ENCODE peak calls at places on chromosomes 5 and 9, in four cellular contexts. One of them, this sample, is unnamed.

GRCh38 chr5:161305601-161306000 is 240.9 kb downstream of the GABRB2 start:
- DNase-seq in H1: no peak
- DNase-seq in K562: no peak
- DNase-seq in HepG2: no peak
- DNase-seq in this sample: no peak

GRCh38 chr5:122965111-122965510 is 71.4 kb downstream of the PPIC start:
- DNase-seq in HepG2: no peak
- DNase-seq in H1: no peak
- DNase-seq in K562: no peak
- DNase-seq in this sample: no peak

GRCh38 chr5:43042176-43042625 is 2.1 kb upstream of the ANXA2R start:
- DNase-seq in K562: no peak
- DNase-seq in HepG2: peak
- DNase-seq in H1: no peak
- DNase-seq in this sample: peak

GRCh38 chr9:121962421-121962820 is 130.7 kb downstream of the TTLL11 start:
- DNase-seq in K562: no peak
- DNase-seq in H1: no peak
- DNase-seq in HepG2: no peak
- DNase-seq in this sample: no peak

GRCh38 chr5:95620030-95620869 is at the start of gene GPR150:
- DNase-seq in HepG2: peak
- DNase-seq in H1: no peak
- DNase-seq in K562: no peak
- DNase-seq in this sample: no peak

GRCh38 chr5:154446183-154447073 is 631 bp downstream of the SAP30L start:
- DNase-seq in K562: peak
- DNase-seq in HepG2: peak
- DNase-seq in H1: no peak
- DNase-seq in this sample: no peak

GRCh38 chr5:167524941-167525485 is 766.4 kb upstream of the WWC1 start:
- DNase-seq in K562: no peak
- DNase-seq in HepG2: no peak
- DNase-seq in H1: no peak
- DNase-seq in this sample: no peak

GRCh38 chr5:125575561-125576504 is 829.4 kb upstream of the ZNF608 start:
- DNase-seq in H1: peak
- DNase-seq in HepG2: no peak
- DNase-seq in K562: no peak
- DNase-seq in this sample: no peak

GRCh38 chr5:138968601-138969000 is 93.5 kb upstream of the LRRTM2 start:
- DNase-seq in HepG2: no peak
- DNase-seq in H1: no peak
- DNase-seq in K562: no peak
- DNase-seq in this sample: no peak

GRCh38 chr5:175840050-175840841 is 31.1 kb upstream of the CPLX2 start:
- DNase-seq in H1: no peak
- DNase-seq in HepG2: peak
- DNase-seq in K562: peak
- DNase-seq in this sample: no peak

GRCh38 chr9:28212979-28213378 is 639.7 kb upstream of the C9orf72 start:
- DNase-seq in HepG2: peak
- DNase-seq in H1: no peak
- DNase-seq in K562: no peak
- DNase-seq in this sample: peak

GRCh38 chr5:11319851-11320580 is 559.0 kb upstream of the DAP start:
- DNase-seq in K562: no peak
- DNase-seq in H1: no peak
- DNase-seq in HepG2: peak
- DNase-seq in this sample: no peak

GRCh38 chr9:29211003-29211584 is 1637.8 kb upstream of the C9orf72 start:
- DNase-seq in H1: no peak
- DNase-seq in K562: no peak
- DNase-seq in HepG2: no peak
- DNase-seq in this sample: no peak

GRCh38 chr5:26278078-26278477 is 760.3 kb downstream of the CDH9 start:
- DNase-seq in HepG2: no peak
- DNase-seq in H1: no peak
- DNase-seq in K562: no peak
- DNase-seq in this sample: no peak

GRCh38 chr9:86660146-86660545 is 287.2 kb downstream of the GAS1 start:
- DNase-seq in HepG2: no peak
- DNase-seq in H1: no peak
- DNase-seq in K562: no peak
- DNase-seq in this sample: no peak

GRCh38 chr5:44935262-44935661 is 126.5 kb downstream of the MRPS30 start:
- DNase-seq in K562: peak
- DNase-seq in H1: no peak
- DNase-seq in HepG2: no peak
- DNase-seq in this sample: peak

GRCh38 chr9:69258551-69258950 is 66.5 kb upstream of the ENTREP1 start:
- DNase-seq in K562: no peak
- DNase-seq in HepG2: no peak
- DNase-seq in H1: no peak
- DNase-seq in this sample: no peak

GRCh38 chr5:38420246-38420645 is 136.2 kb downstream of the LIFR start:
- DNase-seq in K562: no peak
- DNase-seq in H1: no peak
- DNase-seq in HepG2: no peak
- DNase-seq in this sample: no peak

GRCh38 chr5:45279109-45279508 is 417.1 kb downstream of the HCN1 start:
- DNase-seq in K562: no peak
- DNase-seq in H1: no peak
- DNase-seq in HepG2: peak
- DNase-seq in this sample: peak

GRCh38 chr5:41978686-41979085 is 53.6 kb downstream of the FBXO4 start:
- DNase-seq in K562: no peak
- DNase-seq in HepG2: no peak
- DNase-seq in H1: no peak
- DNase-seq in this sample: no peak

GRCh38 chr5:124596595-124597388 is 149.6 kb downstream of the ZNF608 start:
- DNase-seq in HepG2: peak
- DNase-seq in H1: no peak
- DNase-seq in K562: peak
- DNase-seq in this sample: peak

GRCh38 chr5:54545796-54546195 is 28.2 kb downstream of the SNX18 start:
- DNase-seq in HepG2: no peak
- DNase-seq in K562: no peak
- DNase-seq in H1: no peak
- DNase-seq in this sample: no peak

GRCh38 chr5:13859285-13859684 is 85.2 kb downstream of the DNAH5 start:
- DNase-seq in H1: no peak
- DNase-seq in HepG2: no peak
- DNase-seq in K562: no peak
- DNase-seq in this sample: no peak

GRCh38 chr5:52010430-52010829 is 627.2 kb downstream of the ISL1 start:
- DNase-seq in K562: no peak
- DNase-seq in HepG2: no peak
- DNase-seq in H1: no peak
- DNase-seq in this sample: no peak

GRCh38 chr5:177448244-177448950 is 1.8 kb downstream of the PRR7 start:
- DNase-seq in K562: no peak
- DNase-seq in HepG2: no peak
- DNase-seq in H1: no peak
- DNase-seq in this sample: no peak

GRCh38 chr5:177447066-177447610 is 524 bp downstream of the PRR7 start:
- DNase-seq in H1: no peak
- DNase-seq in HepG2: no peak
- DNase-seq in K562: peak
- DNase-seq in this sample: no peak

GRCh38 chr5:177446184-177447065 is at the start of gene PRR7:
- DNase-seq in HepG2: no peak
- DNase-seq in K562: peak
- DNase-seq in H1: no peak
- DNase-seq in this sample: no peak

GRCh38 chr5:177449140-177450061 is 2.8 kb downstream of the PRR7 start:
- DNase-seq in K562: no peak
- DNase-seq in HepG2: no peak
- DNase-seq in H1: no peak
- DNase-seq in this sample: no peak

DNA sequence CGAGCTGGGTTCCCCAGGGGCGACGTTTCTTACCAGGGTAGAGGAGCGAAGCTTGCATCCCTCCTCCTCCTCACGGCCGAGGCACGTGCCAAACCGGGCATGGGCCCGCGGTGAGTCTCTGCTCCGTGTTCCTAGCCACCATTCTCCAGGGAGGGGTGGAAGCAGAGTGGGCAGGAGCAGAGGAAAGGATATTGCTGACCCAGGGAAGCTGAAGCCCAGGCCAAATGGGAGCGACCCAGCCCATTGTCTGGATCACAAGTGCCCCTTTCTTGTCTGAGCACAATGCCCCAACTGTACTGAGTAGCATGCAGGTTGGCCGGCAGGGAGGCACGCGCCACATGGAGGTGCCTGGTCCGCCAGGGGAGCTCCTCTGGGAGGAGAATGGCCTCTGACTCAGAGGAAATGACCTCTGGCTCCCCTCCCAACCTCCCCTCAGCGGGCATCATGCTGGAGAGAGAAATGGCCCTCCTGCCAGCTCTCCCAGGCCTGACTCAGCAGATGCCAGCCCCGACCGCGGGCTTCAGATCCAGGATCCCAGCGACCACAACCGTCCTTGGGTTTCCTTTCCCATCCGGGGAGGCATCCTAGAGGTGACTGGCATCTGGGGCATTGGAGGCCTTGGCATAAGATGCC is 1.1 kb downstream of the PRR7 start:
- DNase-seq in HepG2: peak
- DNase-seq in K562: no peak
- DNase-seq in H1: no peak
- DNase-seq in this sample: peak
- TF ChIP-seq SP1 in HepG2: no peak
- TF ChIP-seq SP1 in K562: no peak
- TF ChIP-seq SP1 in H1: no peak
- TF ChIP-seq SP1 in this sample: no peak

GRCh38 chr9:127250896-127251391 is 13.6 kb upstream of the GARNL3 start:
- DNase-seq in HepG2: no peak
- DNase-seq in H1: no peak
- DNase-seq in K562: no peak
- DNase-seq in this sample: no peak
- H3K9ac ChIP-seq in HepG2: no peak
- H3K9ac ChIP-seq in H1: no peak
- H3K9ac ChIP-seq in K562: no peak
- H3K9ac ChIP-seq in this sample: no peak

GRCh38 chr5:32190094-32190493 is 16.0 kb upstream of the GOLPH3 start:
- DNase-seq in H1: no peak
- DNase-seq in HepG2: no peak
- DNase-seq in K562: no peak
- DNase-seq in this sample: no peak

GRCh38 chr5:32195265-32195664 is 21.1 kb upstream of the GOLPH3 start:
- DNase-seq in H1: no peak
- DNase-seq in HepG2: no peak
- DNase-seq in K562: no peak
- DNase-seq in this sample: no peak

GRCh38 chr5:32187675-32188074 is 13.6 kb upstream of the GOLPH3 start:
- DNase-seq in HepG2: no peak
- DNase-seq in K562: no peak
- DNase-seq in H1: no peak
- DNase-seq in this sample: no peak

GRCh38 chr5:32197032-32197431 is 22.9 kb upstream of the GOLPH3 start:
- DNase-seq in H1: no peak
- DNase-seq in K562: no peak
- DNase-seq in HepG2: no peak
- DNase-seq in this sample: no peak

DNA sequence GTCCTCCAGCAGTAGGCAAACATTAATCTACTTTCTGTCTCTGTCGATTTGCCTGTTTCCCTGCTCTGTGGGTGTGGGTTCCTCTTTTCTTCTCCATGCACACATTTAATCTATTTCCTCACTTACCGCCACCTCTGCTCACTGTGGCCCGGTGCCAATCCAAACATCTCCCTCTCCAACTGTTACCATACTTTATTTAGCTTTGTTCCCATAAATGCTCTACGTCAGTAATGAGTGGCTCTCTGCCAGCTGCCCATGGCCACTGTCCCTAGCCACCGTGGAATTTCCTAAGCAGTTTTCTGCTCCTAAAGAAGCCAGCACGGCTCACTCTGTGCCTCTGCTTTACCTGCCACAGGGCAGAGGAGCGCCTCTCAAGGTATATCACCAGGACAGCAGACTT is 19.5 kb upstream of the GOLPH3 start:
- DNase-seq in HepG2: peak
- DNase-seq in K562: no peak
- DNase-seq in H1: no peak
- DNase-seq in this sample: no peak
- TF ChIP-seq RAD21 in HepG2: no peak
- TF ChIP-seq RAD21 in K562: no peak
- TF ChIP-seq RAD21 in H1: no peak
- TF ChIP-seq RAD21 in this sample: no peak

DNA sequence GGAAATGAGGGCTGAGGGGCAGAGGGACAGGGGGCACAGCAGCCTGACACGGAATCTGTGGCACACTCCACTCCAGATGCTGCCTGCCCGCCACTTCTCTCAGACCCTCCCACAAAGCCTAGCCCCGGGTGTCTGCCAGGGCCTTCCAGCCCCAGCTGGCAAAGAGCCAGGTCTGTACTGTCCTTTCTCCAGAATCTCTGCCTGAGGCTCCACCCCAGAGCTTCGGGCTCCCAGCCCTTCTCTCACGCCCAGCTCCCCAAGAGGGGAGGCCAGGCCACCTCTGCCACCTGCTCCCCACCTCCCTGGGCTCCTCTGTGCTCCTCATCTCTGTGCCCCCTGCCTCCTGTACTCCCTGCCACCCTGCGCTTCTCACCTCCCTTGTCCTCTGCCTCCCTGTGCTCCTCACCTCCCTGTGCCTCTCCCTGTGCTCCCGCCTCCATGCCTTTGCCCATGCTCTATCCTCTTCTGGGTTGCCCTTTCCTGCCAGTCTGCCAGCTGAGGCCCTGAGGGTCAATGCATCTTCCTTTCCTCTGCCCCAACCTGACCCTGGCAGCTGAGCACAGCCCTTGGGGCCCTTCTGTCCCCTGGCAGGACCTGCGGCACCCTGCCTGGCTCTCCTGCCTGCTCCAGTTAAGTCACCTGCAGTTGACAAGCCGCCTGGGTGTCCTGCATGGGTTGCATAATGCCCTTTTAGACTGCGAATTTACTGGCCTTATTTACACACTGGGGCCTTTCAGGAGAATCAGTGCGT is 36.4 kb downstream of the RASGEF1C start:
- DNase-seq in H1: no peak
- DNase-seq in HepG2: peak
- DNase-seq in K562: no peak
- DNase-seq in this sample: no peak
- TF ChIP-seq SP1 in H1: no peak
- TF ChIP-seq SP1 in HepG2: no peak
- TF ChIP-seq SP1 in K562: no peak
- TF ChIP-seq SP1 in this sample: no peak